ENCODE peak calls at places on chromosome 17, in five cellular contexts. One of them, this sample, is unnamed.

GRCh38 chr17:69802045-69802740 is 272.8 kb upstream of the KCNJ16 start:
- DNase-seq in cardiac fibroblast: peak
- DNase-seq in HCT116: no peak
- DNase-seq in tibial nerve: no peak
- DNase-seq in fibroblast of pulmonary artery: no peak
- DNase-seq in this sample: no peak

GRCh38 chr17:7912927-7913524 is 3.1 kb downstream of the RNF227 start:
- DNase-seq in fibroblast of pulmonary artery: peak
- DNase-seq in tibial nerve: peak
- DNase-seq in HCT116: peak
- DNase-seq in cardiac fibroblast: peak
- DNase-seq in this sample: peak

GRCh38 chr17:75010683-75011406 is 1.6 kb upstream of the MRPL58 start:
- DNase-seq in tibial nerve: no peak
- DNase-seq in fibroblast of pulmonary artery: peak
- DNase-seq in HCT116: no peak
- DNase-seq in cardiac fibroblast: peak
- DNase-seq in this sample: peak

GRCh38 chr17:77322284-77322533 is 181.4 kb downstream of the SEC14L1 start:
- DNase-seq in HCT116: no peak
- DNase-seq in tibial nerve: no peak
- DNase-seq in cardiac fibroblast: peak
- DNase-seq in fibroblast of pulmonary artery: no peak
- DNase-seq in this sample: no peak

GRCh38 chr17:21528031-21528684 is 152.0 kb downstream of the KCNJ12 start:
- DNase-seq in tibial nerve: no peak
- DNase-seq in fibroblast of pulmonary artery: no peak
- DNase-seq in cardiac fibroblast: no peak
- DNase-seq in HCT116: no peak
- DNase-seq in this sample: no peak

GRCh38 chr17:77451894-77452852 is 311.4 kb downstream of the SEC14L1 start:
- DNase-seq in cardiac fibroblast: peak
- DNase-seq in HCT116: no peak
- DNase-seq in tibial nerve: peak
- DNase-seq in fibroblast of pulmonary artery: peak
- DNase-seq in this sample: no peak

GRCh38 chr17:71180801-71181385 is 939.9 kb upstream of the SOX9 start:
- DNase-seq in cardiac fibroblast: peak
- DNase-seq in HCT116: no peak
- DNase-seq in fibroblast of pulmonary artery: peak
- DNase-seq in tibial nerve: no peak
- DNase-seq in this sample: no peak

GRCh38 chr17:39643271-39643670 is 6.3 kb downstream of the STARD3 start:
- DNase-seq in cardiac fibroblast: peak
- DNase-seq in fibroblast of pulmonary artery: no peak
- DNase-seq in HCT116: no peak
- DNase-seq in tibial nerve: no peak
- DNase-seq in this sample: no peak

GRCh38 chr17:65324977-65325376 is 187.8 kb downstream of the RGS9 start:
- DNase-seq in tibial nerve: peak
- DNase-seq in HCT116: no peak
- DNase-seq in cardiac fibroblast: peak
- DNase-seq in fibroblast of pulmonary artery: peak
- DNase-seq in this sample: no peak

GRCh38 chr17:77076046-77076882 is 64.5 kb upstream of the SEC14L1 start:
- DNase-seq in cardiac fibroblast: peak
- DNase-seq in fibroblast of pulmonary artery: peak
- DNase-seq in HCT116: no peak
- DNase-seq in tibial nerve: no peak
- DNase-seq in this sample: no peak

GRCh38 chr17:8073627-8074485 is 13.7 kb downstream of the ALOX12B start:
- DNase-seq in cardiac fibroblast: peak
- DNase-seq in tibial nerve: no peak
- DNase-seq in fibroblast of pulmonary artery: peak
- DNase-seq in HCT116: peak
- DNase-seq in this sample: no peak

GRCh38 chr17:78137392-78138203 is 7.0 kb downstream of the TMC8 start:
- DNase-seq in fibroblast of pulmonary artery: no peak
- DNase-seq in cardiac fibroblast: no peak
- DNase-seq in HCT116: no peak
- DNase-seq in tibial nerve: no peak
- DNase-seq in this sample: no peak

GRCh38 chr17:5560361-5560988 is 23.8 kb downstream of the NLRP1 start:
- DNase-seq in cardiac fibroblast: no peak
- DNase-seq in tibial nerve: no peak
- DNase-seq in HCT116: no peak
- DNase-seq in fibroblast of pulmonary artery: no peak
- DNase-seq in this sample: no peak

GRCh38 chr17:44314031-44314430 is 5.6 kb downstream of the RUNDC3A start:
- DNase-seq in HCT116: no peak
- DNase-seq in fibroblast of pulmonary artery: no peak
- DNase-seq in cardiac fibroblast: no peak
- DNase-seq in tibial nerve: no peak
- DNase-seq in this sample: no peak

GRCh38 chr17:4858068-4858879 is 25.1 kb downstream of the MINK1 start:
- DNase-seq in HCT116: no peak
- DNase-seq in cardiac fibroblast: peak
- DNase-seq in fibroblast of pulmonary artery: peak
- DNase-seq in tibial nerve: no peak
- DNase-seq in this sample: no peak

GRCh38 chr17:13297198-13297597 is 279.4 kb upstream of the ELAC2 start:
- DNase-seq in HCT116: no peak
- DNase-seq in cardiac fibroblast: no peak
- DNase-seq in tibial nerve: no peak
- DNase-seq in fibroblast of pulmonary artery: no peak
- DNase-seq in this sample: peak

GRCh38 chr17:78307887-78308633 is 51.8 kb downstream of the SOCS3 start:
- DNase-seq in HCT116: no peak
- DNase-seq in fibroblast of pulmonary artery: no peak
- DNase-seq in tibial nerve: no peak
- DNase-seq in cardiac fibroblast: no peak
- DNase-seq in this sample: no peak

GRCh38 chr17:69154267-69154666 is 12.6 kb upstream of the ABCA6 start:
- DNase-seq in fibroblast of pulmonary artery: no peak
- DNase-seq in cardiac fibroblast: no peak
- DNase-seq in HCT116: no peak
- DNase-seq in tibial nerve: no peak
- DNase-seq in this sample: no peak

GRCh38 chr17:77497578-77497934 is 356.8 kb downstream of the SEC14L1 start:
- DNase-seq in fibroblast of pulmonary artery: no peak
- DNase-seq in HCT116: no peak
- DNase-seq in tibial nerve: no peak
- DNase-seq in cardiac fibroblast: no peak
- DNase-seq in this sample: no peak

GRCh38 chr17:7782237-7782636 is 51.8 kb upstream of the KDM6B start:
- DNase-seq in HCT116: no peak
- DNase-seq in fibroblast of pulmonary artery: peak
- DNase-seq in cardiac fibroblast: peak
- DNase-seq in tibial nerve: no peak
- DNase-seq in this sample: no peak

GRCh38 chr17:63774141-63774981 is at the start of gene DDX42:
- DNase-seq in HCT116: no peak
- DNase-seq in tibial nerve: no peak
- DNase-seq in cardiac fibroblast: peak
- DNase-seq in fibroblast of pulmonary artery: peak
- DNase-seq in this sample: no peak

GRCh38 chr17:50169121-50169764 is 3.4 kb downstream of the SGCA start:
- DNase-seq in tibial nerve: no peak
- DNase-seq in cardiac fibroblast: peak
- DNase-seq in HCT116: peak
- DNase-seq in fibroblast of pulmonary artery: peak
- DNase-seq in this sample: no peak
- TF ChIP-seq CTCF in tibial nerve: peak
- TF ChIP-seq CTCF in cardiac fibroblast: peak
- TF ChIP-seq CTCF in HCT116: peak
- TF ChIP-seq CTCF in fibroblast of pulmonary artery: peak
- TF ChIP-seq CTCF in this sample: peak

GRCh38 chr17:31310877-31311276 is 3.0 kb downstream of the EVI2B start:
- DNase-seq in tibial nerve: no peak
- DNase-seq in cardiac fibroblast: no peak
- DNase-seq in fibroblast of pulmonary artery: no peak
- DNase-seq in HCT116: no peak
- DNase-seq in this sample: no peak

GRCh38 chr17:31308372-31308905 is 5.4 kb downstream of the EVI2B start:
- DNase-seq in fibroblast of pulmonary artery: no peak
- DNase-seq in HCT116: no peak
- DNase-seq in tibial nerve: no peak
- DNase-seq in cardiac fibroblast: no peak
- DNase-seq in this sample: no peak

GRCh38 chr17:31309525-31309924 is 4.3 kb downstream of the EVI2B start:
- DNase-seq in HCT116: no peak
- DNase-seq in tibial nerve: no peak
- DNase-seq in fibroblast of pulmonary artery: no peak
- DNase-seq in cardiac fibroblast: no peak
- DNase-seq in this sample: no peak

GRCh38 chr17:31308935-31309334 is 4.9 kb downstream of the EVI2B start:
- DNase-seq in cardiac fibroblast: no peak
- DNase-seq in tibial nerve: no peak
- DNase-seq in HCT116: no peak
- DNase-seq in fibroblast of pulmonary artery: no peak
- DNase-seq in this sample: no peak

DNA sequence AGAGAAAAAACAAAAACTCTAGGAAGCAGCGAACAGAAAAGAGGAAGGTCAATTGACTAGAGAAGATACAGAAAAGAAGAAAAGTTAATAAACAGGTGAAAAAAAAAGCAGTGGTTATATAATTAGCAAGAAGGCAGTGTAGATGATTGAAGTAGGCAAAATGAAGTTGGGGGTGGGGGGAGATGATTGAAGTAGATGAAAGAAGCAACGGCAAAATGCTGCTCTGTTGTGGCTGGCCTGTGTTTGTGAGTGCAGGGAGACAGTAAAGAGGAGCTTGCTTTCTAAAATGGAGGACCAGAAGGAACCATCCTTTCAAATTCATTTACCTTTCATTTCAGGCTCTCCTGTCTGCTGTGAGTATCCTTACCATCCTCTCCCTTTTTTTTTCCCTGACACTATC is 3.6 kb downstream of the EVI2B start:
- DNase-seq in cardiac fibroblast: no peak
- DNase-seq in HCT116: no peak
- DNase-seq in tibial nerve: no peak
- DNase-seq in fibroblast of pulmonary artery: no peak
- DNase-seq in this sample: no peak
- H3K4me3 ChIP-seq in cardiac fibroblast: no peak
- H3K4me3 ChIP-seq in HCT116: no peak
- H3K4me3 ChIP-seq in tibial nerve: no peak
- H3K4me3 ChIP-seq in fibroblast of pulmonary artery: no peak
- H3K4me3 ChIP-seq in this sample: no peak

GRCh38 chr17:28612531-28612930 is 1.5 kb downstream of the RSKR start:
- DNase-seq in tibial nerve: no peak
- DNase-seq in cardiac fibroblast: no peak
- DNase-seq in HCT116: no peak
- DNase-seq in fibroblast of pulmonary artery: no peak
- DNase-seq in this sample: no peak

GRCh38 chr17:28615260-28615940 is 1.4 kb upstream of the RSKR start:
- DNase-seq in cardiac fibroblast: no peak
- DNase-seq in tibial nerve: no peak
- DNase-seq in HCT116: no peak
- DNase-seq in fibroblast of pulmonary artery: no peak
- DNase-seq in this sample: no peak

GRCh38 chr17:28613916-28614315 is at the start of gene RSKR:
- DNase-seq in tibial nerve: no peak
- DNase-seq in fibroblast of pulmonary artery: peak
- DNase-seq in HCT116: no peak
- DNase-seq in cardiac fibroblast: no peak
- DNase-seq in this sample: no peak

GRCh38 chr17:28610372-28610771 is 3.6 kb downstream of the RSKR start:
- DNase-seq in HCT116: no peak
- DNase-seq in tibial nerve: no peak
- DNase-seq in cardiac fibroblast: no peak
- DNase-seq in fibroblast of pulmonary artery: no peak
- DNase-seq in this sample: no peak

DNA sequence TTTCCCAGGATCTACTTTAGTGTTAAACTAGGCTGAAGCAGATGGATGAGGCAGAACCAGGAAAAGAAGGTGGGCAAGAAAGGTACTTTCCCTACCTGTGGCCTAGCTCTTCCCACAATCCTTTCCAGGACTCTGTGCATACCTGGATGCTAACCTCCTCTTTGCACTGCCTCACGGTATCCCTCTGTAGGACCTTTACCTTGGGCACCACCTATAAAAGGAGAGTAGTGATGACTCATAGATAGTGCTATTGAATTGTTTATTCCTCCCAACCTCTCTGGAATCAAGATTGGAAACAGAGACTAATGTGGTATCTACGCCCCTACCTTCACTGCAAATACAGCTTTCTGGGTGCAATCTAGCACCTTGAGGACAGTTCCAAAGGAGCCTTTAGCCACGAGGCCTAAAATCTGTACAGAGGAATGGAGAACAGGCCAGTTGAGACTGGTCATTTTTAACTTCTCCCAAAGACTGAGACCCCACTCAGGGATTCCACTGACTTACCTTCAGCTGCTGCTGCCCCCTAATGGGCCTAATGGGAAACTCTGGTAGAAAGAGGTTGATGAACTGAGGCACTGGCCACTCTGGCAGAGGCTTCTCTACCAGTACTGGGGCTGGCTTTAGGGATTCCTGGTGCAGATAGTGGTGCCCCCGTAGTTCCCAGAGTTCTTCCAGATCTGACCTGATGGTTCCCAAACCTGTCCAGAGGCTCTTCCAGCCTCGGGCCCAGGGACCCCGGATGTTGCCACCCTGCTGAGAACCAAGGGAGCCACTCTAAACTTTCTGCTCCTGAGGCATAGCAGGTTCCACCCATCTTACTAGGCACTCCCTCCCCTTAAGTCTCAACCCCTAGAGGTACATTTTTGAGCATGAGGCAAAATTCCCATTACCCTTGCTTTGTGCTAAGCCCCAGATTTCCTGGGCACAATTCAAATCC is 781 bp downstream of the RSKR start:
- DNase-seq in tibial nerve: peak
- DNase-seq in cardiac fibroblast: peak
- DNase-seq in fibroblast of pulmonary artery: peak
- DNase-seq in HCT116: no peak
- DNase-seq in this sample: no peak
- TF ChIP-seq CTCF in tibial nerve: peak
- TF ChIP-seq CTCF in cardiac fibroblast: peak
- TF ChIP-seq CTCF in fibroblast of pulmonary artery: peak
- TF ChIP-seq CTCF in HCT116: peak
- TF ChIP-seq CTCF in this sample: peak

DNA sequence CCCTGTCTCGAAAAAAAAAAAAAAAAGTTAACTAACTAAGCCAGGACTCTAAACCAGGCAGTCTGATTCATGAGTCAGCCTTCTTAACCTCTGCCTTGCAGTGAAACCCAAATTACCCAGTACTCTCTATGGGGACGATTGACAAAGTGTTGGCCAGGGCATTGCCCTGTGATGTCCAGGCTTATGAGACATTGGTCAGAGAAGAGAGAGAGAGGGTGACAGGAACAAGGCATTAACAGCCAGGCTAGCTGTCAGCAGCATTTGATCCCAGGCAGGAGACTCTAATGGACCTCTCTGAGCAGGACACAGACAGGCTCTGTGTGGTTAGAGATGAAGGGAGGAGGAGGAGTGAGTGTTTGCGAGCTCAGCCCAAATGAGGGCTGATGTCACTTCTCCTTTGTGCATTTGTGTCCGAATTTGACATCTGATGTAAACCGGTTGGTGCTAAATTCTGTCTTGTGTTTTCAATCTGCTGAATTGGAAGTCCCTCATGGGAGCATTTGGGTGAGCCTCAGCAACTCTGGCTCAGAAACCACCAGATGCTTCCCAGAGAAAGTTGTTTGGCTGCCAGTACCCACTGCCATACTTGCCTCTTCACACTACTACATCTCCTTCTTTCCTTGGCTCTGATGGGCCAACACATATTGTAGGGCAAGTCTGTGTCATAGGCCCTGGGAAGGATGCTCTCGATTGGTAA is 4.3 kb upstream of the MYL4 start:
- DNase-seq in cardiac fibroblast: peak
- DNase-seq in HCT116: no peak
- DNase-seq in tibial nerve: peak
- DNase-seq in fibroblast of pulmonary artery: no peak
- DNase-seq in this sample: no peak
- H3K4me3 ChIP-seq in cardiac fibroblast: no peak
- H3K4me3 ChIP-seq in HCT116: no peak
- H3K4me3 ChIP-seq in tibial nerve: no peak
- H3K4me3 ChIP-seq in fibroblast of pulmonary artery: no peak
- H3K4me3 ChIP-seq in this sample: no peak